ENCODE peak calls at places on chromosomes 11 and 22, in seven cellular contexts. One of them, this sample, is unnamed.

GRCh38 chr11:35066029-35066428 is 72.9 kb upstream of the CD44 start:
- DNase-seq in fibroblast of lung: no peak
- DNase-seq in cardiac fibroblast: no peak
- DNase-seq in fibroblast of mammary gland: no peak
- DNase-seq in mucosa of descending colon: no peak
- DNase-seq in AG09309: no peak
- DNase-seq in cardiac muscle cell: no peak
- DNase-seq in this sample: no peak

GRCh38 chr22:28015676-28016601 is 96.9 kb upstream of the PITPNB start:
- DNase-seq in mucosa of descending colon: peak; percentile 21
- DNase-seq in fibroblast of lung: no peak
- DNase-seq in cardiac muscle cell: peak; percentile 45
- DNase-seq in cardiac fibroblast: no peak
- DNase-seq in AG09309: no peak
- DNase-seq in fibroblast of mammary gland: no peak
- DNase-seq in this sample: no peak

GRCh38 chr11:82523141-82523540 is 210.5 kb downstream of the FAM181B start:
- DNase-seq in mucosa of descending colon: no peak
- DNase-seq in fibroblast of mammary gland: no peak
- DNase-seq in fibroblast of lung: no peak
- DNase-seq in cardiac muscle cell: no peak
- DNase-seq in AG09309: no peak
- DNase-seq in cardiac fibroblast: no peak
- DNase-seq in this sample: no peak

GRCh38 chr11:47565340-47566165 is at the start of gene PTPMT1:
- DNase-seq in cardiac muscle cell: peak; percentile 79
- DNase-seq in fibroblast of mammary gland: peak; percentile 54
- DNase-seq in fibroblast of lung: peak; percentile 72
- DNase-seq in cardiac fibroblast: peak; percentile 66
- DNase-seq in mucosa of descending colon: peak; percentile 86
- DNase-seq in AG09309: no peak
- DNase-seq in this sample: peak; percentile 89

GRCh38 chr11:132088551-132088950 is 718.1 kb downstream of the NTM start:
- DNase-seq in fibroblast of mammary gland: no peak
- DNase-seq in AG09309: no peak
- DNase-seq in cardiac fibroblast: no peak
- DNase-seq in mucosa of descending colon: no peak
- DNase-seq in fibroblast of lung: no peak
- DNase-seq in cardiac muscle cell: no peak
- DNase-seq in this sample: no peak

GRCh38 chr22:26196657-26197056 is 27.4 kb downstream of the SEZ6L start:
- DNase-seq in cardiac fibroblast: no peak
- DNase-seq in fibroblast of lung: no peak
- DNase-seq in mucosa of descending colon: no peak
- DNase-seq in cardiac muscle cell: no peak
- DNase-seq in AG09309: no peak
- DNase-seq in fibroblast of mammary gland: no peak
- DNase-seq in this sample: no peak

GRCh38 chr11:13009921-13010736 is 1.0 kb downstream of the RASSF10 start:
- DNase-seq in mucosa of descending colon: peak; percentile 53
- DNase-seq in cardiac fibroblast: peak; percentile 20
- DNase-seq in fibroblast of mammary gland: peak; percentile 21
- DNase-seq in cardiac muscle cell: peak; percentile 43
- DNase-seq in AG09309: no peak
- DNase-seq in fibroblast of lung: peak; percentile 50
- DNase-seq in this sample: no peak

GRCh38 chr22:49997932-49998717 is 14.4 kb downstream of the IL17REL start:
- DNase-seq in mucosa of descending colon: no peak
- DNase-seq in fibroblast of lung: no peak
- DNase-seq in AG09309: no peak
- DNase-seq in cardiac fibroblast: no peak
- DNase-seq in cardiac muscle cell: no peak
- DNase-seq in fibroblast of mammary gland: no peak
- DNase-seq in this sample: no peak

GRCh38 chr22:37930270-37930951 is 23.0 kb downstream of the C22orf23 start:
- DNase-seq in cardiac muscle cell: peak; percentile 29
- DNase-seq in AG09309: no peak
- DNase-seq in fibroblast of lung: no peak
- DNase-seq in cardiac fibroblast: peak; percentile 49
- DNase-seq in mucosa of descending colon: no peak
- DNase-seq in fibroblast of mammary gland: peak; percentile 49
- DNase-seq in this sample: peak; percentile 35

GRCh38 chr11:6566704-6567370 is 36.6 kb downstream of the RRP8 start:
- DNase-seq in AG09309: no peak
- DNase-seq in mucosa of descending colon: no peak
- DNase-seq in cardiac muscle cell: no peak
- DNase-seq in cardiac fibroblast: no peak
- DNase-seq in fibroblast of lung: no peak
- DNase-seq in fibroblast of mammary gland: no peak
- DNase-seq in this sample: no peak

GRCh38 chr22:28911777-28912669 is 28.7 kb downstream of the ZNRF3 start:
- DNase-seq in fibroblast of lung: peak; percentile 59
- DNase-seq in mucosa of descending colon: no peak
- DNase-seq in AG09309: no peak
- DNase-seq in cardiac fibroblast: peak; percentile 32
- DNase-seq in fibroblast of mammary gland: peak; percentile 27
- DNase-seq in cardiac muscle cell: peak; percentile 66
- DNase-seq in this sample: no peak

GRCh38 chr11:60485987-60486386 is 6.6 kb upstream of the MS4A12 start:
- DNase-seq in cardiac muscle cell: no peak
- DNase-seq in AG09309: no peak
- DNase-seq in mucosa of descending colon: no peak
- DNase-seq in fibroblast of lung: no peak
- DNase-seq in cardiac fibroblast: peak; percentile 7
- DNase-seq in fibroblast of mammary gland: no peak
- DNase-seq in this sample: peak; percentile 94
- TF ChIP-seq CTCF in cardiac muscle cell: no peak
- TF ChIP-seq CTCF in AG09309: no peak
- TF ChIP-seq CTCF in mucosa of descending colon: no peak
- TF ChIP-seq CTCF in fibroblast of lung: no peak
- TF ChIP-seq CTCF in cardiac fibroblast: no peak
- TF ChIP-seq CTCF in fibroblast of mammary gland: no peak
- TF ChIP-seq CTCF in this sample: peak; percentile 93

GRCh38 chr22:30604723-30605122 is 2.3 kb upstream of the TCN2 start:
- DNase-seq in mucosa of descending colon: no peak
- DNase-seq in AG09309: no peak
- DNase-seq in cardiac fibroblast: no peak
- DNase-seq in fibroblast of lung: no peak
- DNase-seq in fibroblast of mammary gland: no peak
- DNase-seq in cardiac muscle cell: no peak
- DNase-seq in this sample: no peak

GRCh38 chr22:30607939-30608338 is 965 bp downstream of the TCN2 start:
- DNase-seq in AG09309: no peak
- DNase-seq in fibroblast of mammary gland: no peak
- DNase-seq in mucosa of descending colon: no peak
- DNase-seq in cardiac fibroblast: no peak
- DNase-seq in fibroblast of lung: no peak
- DNase-seq in cardiac muscle cell: no peak
- DNase-seq in this sample: no peak

GRCh38 chr22:30605449-30606110 is 1.4 kb upstream of the TCN2 start:
- DNase-seq in fibroblast of mammary gland: peak; percentile 59
- DNase-seq in fibroblast of lung: peak; percentile 29
- DNase-seq in mucosa of descending colon: peak; percentile 75
- DNase-seq in AG09309: no peak
- DNase-seq in cardiac muscle cell: peak; percentile 61
- DNase-seq in cardiac fibroblast: peak; percentile 71
- DNase-seq in this sample: peak; percentile 74

GRCh38 chr22:30607300-30607930 is 441 bp downstream of the TCN2 start:
- DNase-seq in fibroblast of mammary gland: no peak
- DNase-seq in fibroblast of lung: no peak
- DNase-seq in cardiac fibroblast: no peak
- DNase-seq in mucosa of descending colon: no peak
- DNase-seq in AG09309: no peak
- DNase-seq in cardiac muscle cell: no peak
- DNase-seq in this sample: no peak

GRCh38 chr22:30606455-30607299 is at the start of gene TCN2:
- DNase-seq in cardiac fibroblast: peak; percentile 89
- DNase-seq in fibroblast of lung: peak; percentile 85
- DNase-seq in AG09309: no peak
- DNase-seq in cardiac muscle cell: peak; percentile 84
- DNase-seq in fibroblast of mammary gland: peak; percentile 84
- DNase-seq in mucosa of descending colon: peak; percentile 81
- DNase-seq in this sample: peak; percentile 70
- H3K4me3 ChIP-seq in cardiac fibroblast: peak within 1 kb of the TSS; percentile 55
- H3K4me3 ChIP-seq in fibroblast of lung: peak within 1 kb of the TSS; percentile 68
- H3K4me3 ChIP-seq in AG09309: peak within 1 kb of the TSS; percentile 69
- H3K4me3 ChIP-seq in cardiac muscle cell: peak within 1 kb of the TSS; percentile 36
- H3K4me3 ChIP-seq in fibroblast of mammary gland: peak within 1 kb of the TSS; percentile 59
- H3K4me3 ChIP-seq in mucosa of descending colon: peak within 1 kb of the TSS; percentile 12
- H3K4me3 ChIP-seq in this sample: peak within 1 kb of the TSS; percentile 64

GRCh38 chr11:97332271-97332670 is 942.5 kb downstream of the JRKL start:
- DNase-seq in cardiac muscle cell: no peak
- DNase-seq in AG09309: no peak
- DNase-seq in fibroblast of mammary gland: no peak
- DNase-seq in mucosa of descending colon: no peak
- DNase-seq in fibroblast of lung: no peak
- DNase-seq in cardiac fibroblast: no peak
- DNase-seq in this sample: no peak

GRCh38 chr11:97336064-97336463 is 946.3 kb downstream of the JRKL start:
- DNase-seq in fibroblast of mammary gland: no peak
- DNase-seq in cardiac fibroblast: no peak
- DNase-seq in cardiac muscle cell: no peak
- DNase-seq in fibroblast of lung: no peak
- DNase-seq in AG09309: no peak
- DNase-seq in mucosa of descending colon: no peak
- DNase-seq in this sample: no peak
- TF ChIP-seq CTCF in fibroblast of mammary gland: no peak
- TF ChIP-seq CTCF in cardiac fibroblast: no peak
- TF ChIP-seq CTCF in cardiac muscle cell: no peak
- TF ChIP-seq CTCF in fibroblast of lung: no peak
- TF ChIP-seq CTCF in AG09309: no peak
- TF ChIP-seq CTCF in mucosa of descending colon: no peak
- TF ChIP-seq CTCF in this sample: no peak

GRCh38 chr11:97570636-97571035 is 1180.8 kb downstream of the JRKL start:
- DNase-seq in fibroblast of mammary gland: no peak
- DNase-seq in cardiac muscle cell: no peak
- DNase-seq in fibroblast of lung: no peak
- DNase-seq in cardiac fibroblast: no peak
- DNase-seq in mucosa of descending colon: no peak
- DNase-seq in AG09309: no peak
- DNase-seq in this sample: no peak

GRCh38 chr11:97574976-97575665 is 1185.3 kb downstream of the JRKL start:
- DNase-seq in AG09309: no peak
- DNase-seq in fibroblast of mammary gland: no peak
- DNase-seq in mucosa of descending colon: no peak
- DNase-seq in cardiac muscle cell: no peak
- DNase-seq in fibroblast of lung: peak; percentile 42
- DNase-seq in cardiac fibroblast: no peak
- DNase-seq in this sample: no peak
- H3K4me3 ChIP-seq in AG09309: no peak overlapping the region
- H3K4me3 ChIP-seq in fibroblast of mammary gland: no peak overlapping the region
- H3K4me3 ChIP-seq in mucosa of descending colon: no peak overlapping the region
- H3K4me3 ChIP-seq in cardiac muscle cell: no peak overlapping the region
- H3K4me3 ChIP-seq in fibroblast of lung: no peak overlapping the region
- H3K4me3 ChIP-seq in cardiac fibroblast: no peak overlapping the region
- H3K4me3 ChIP-seq in this sample: no peak overlapping the region